ENCODE peak calls at places on chromosomes 12 and 14, in four cellular contexts. One of them, this sample, is unnamed.
A peak's percentile ranks its signal among the peaks of the same experiment; 100 is the strongest.

GRCh38 chr12:41981758-41982157 is 162.9 kb downstream of the GXYLT1 start:
- DNase-seq in activated B cell treated with CpG ODN at 0.5 μM for 24 hours: no peak
- DNase-seq in left lung: no peak
- DNase-seq in HCT116: peak; percentile 1
- DNase-seq in this sample: no peak

GRCh38 chr12:65962921-65963883 is 138.9 kb downstream of the HMGA2 start:
- DNase-seq in HCT116: peak; percentile 57
- DNase-seq in left lung: no peak
- DNase-seq in activated B cell treated with CpG ODN at 0.5 μM for 24 hours: no peak
- DNase-seq in this sample: no peak

GRCh38 chr12:53170876-53171724 is 9.4 kb upstream of the ZNF740 start:
- DNase-seq in left lung: no peak
- DNase-seq in HCT116: no peak
- DNase-seq in activated B cell treated with CpG ODN at 0.5 μM for 24 hours: no peak
- DNase-seq in this sample: peak; percentile 51

GRCh38 chr12:130263996-130264395 is 73.7 kb upstream of the PIWIL1 start:
- DNase-seq in HCT116: no peak
- DNase-seq in left lung: no peak
- DNase-seq in activated B cell treated with CpG ODN at 0.5 μM for 24 hours: no peak
- DNase-seq in this sample: no peak

GRCh38 chr12:5433081-5433839 is 1.4 kb downstream of the NTF3 start:
- DNase-seq in left lung: peak; percentile 77
- DNase-seq in HCT116: no peak
- DNase-seq in activated B cell treated with CpG ODN at 0.5 μM for 24 hours: no peak
- DNase-seq in this sample: no peak

GRCh38 chr12:80648866-80649265 is 58.6 kb upstream of the MYF6 start:
- DNase-seq in activated B cell treated with CpG ODN at 0.5 μM for 24 hours: no peak
- DNase-seq in left lung: no peak
- DNase-seq in HCT116: no peak
- DNase-seq in this sample: no peak

GRCh38 chr14:102540310-102541028 is 30.9 kb upstream of the ANKRD9 start:
- DNase-seq in HCT116: no peak
- DNase-seq in activated B cell treated with CpG ODN at 0.5 μM for 24 hours: no peak
- DNase-seq in left lung: no peak
- DNase-seq in this sample: no peak

GRCh38 chr14:97524579-97525319 is 727.6 kb downstream of the VRK1 start:
- DNase-seq in activated B cell treated with CpG ODN at 0.5 μM for 24 hours: no peak
- DNase-seq in HCT116: no peak
- DNase-seq in left lung: no peak
- DNase-seq in this sample: no peak

GRCh38 chr12:46524778-46525177 is 152.2 kb upstream of the SLC38A2 start:
- DNase-seq in activated B cell treated with CpG ODN at 0.5 μM for 24 hours: no peak
- DNase-seq in HCT116: no peak
- DNase-seq in left lung: no peak
- DNase-seq in this sample: peak; percentile 86

GRCh38 chr12:49824886-49825285 is 3.3 kb downstream of the NCKAP5L start:
- DNase-seq in left lung: no peak
- DNase-seq in HCT116: no peak
- DNase-seq in activated B cell treated with CpG ODN at 0.5 μM for 24 hours: no peak
- DNase-seq in this sample: no peak

GRCh38 chr14:23439107-23439835 is 3.8 kb upstream of the MYH7 start:
- DNase-seq in activated B cell treated with CpG ODN at 0.5 μM for 24 hours: no peak
- DNase-seq in HCT116: no peak
- DNase-seq in left lung: peak; percentile 53
- DNase-seq in this sample: no peak

GRCh38 chr14:34997762-34998161 is 15.0 kb downstream of the SRP54 start:
- DNase-seq in activated B cell treated with CpG ODN at 0.5 μM for 24 hours: no peak
- DNase-seq in HCT116: no peak
- DNase-seq in left lung: no peak
- DNase-seq in this sample: no peak

This sample was measured in aorta.